ENCODE peak calls at places on chromosome 7, in five cellular contexts. B, M, L, E and F are unnamed samples.

GRCh38 chr7:134741901-134742635 is 37.4 kb upstream of the CALD1 start:
- DNase-seq in M (no peak), L (no peak), E (no peak), B (peak; percentile 42), F (no peak)

GRCh38 chr7:64945776-64946175 is 42.7 kb downstream of the ZNF273 start:
- DNase-seq in L (no peak), E (no peak), M (no peak), B (no peak), F (no peak)

GRCh38 chr7:8133955-8134733 is 127.8 kb downstream of the ICA1 start:
- DNase-seq in M (no peak), L (no peak), E (no peak), B (no peak), F (no peak)

GRCh38 chr7:132998763-132999162 is 83.1 kb downstream of the CHCHD3 start:
- DNase-seq in L (no peak), M (no peak), B (no peak), E (no peak), F (no peak)

GRCh38 chr7:5653661-5654060 is 127.8 kb downstream of the RNF216 start:
- DNase-seq in L (no peak), B (no peak), M (no peak), E (no peak), F (no peak)

GRCh38 chr7:66921918-66922486 is 977 bp downstream of the TMEM248 start:
- DNase-seq in E (no peak), B (peak; percentile 23), M (no peak), L (peak; percentile 38), F (no peak)

GRCh38 chr7:121745856-121746255 is 127.1 kb upstream of the PTPRZ1 start:
- DNase-seq in B (no peak), E (no peak), M (no peak), L (no peak), F (no peak)

GRCh38 chr7:2172311-2173183 is 60.2 kb downstream of the MAD1L1 start:
- DNase-seq in L (no peak), E (peak; percentile 96), B (peak; percentile 94), M (no peak), F (peak; percentile 87)

GRCh38 chr7:111587715-111588433 is 25.6 kb upstream of the IMMP2L start:
- DNase-seq in L (no peak), B (peak; percentile 64), E (no peak), M (no peak), F (no peak)

GRCh38 chr7:115968166-115968565 is 62.4 kb downstream of the TFEC start:
- DNase-seq in L (no peak), B (no peak), M (no peak), E (no peak), F (no peak)

GRCh38 chr7:28579571-28579970 is 167.3 kb downstream of the CREB5 start:
- DNase-seq in M (no peak), B (no peak), E (no peak), L (no peak), F (no peak)

GRCh38 chr7:144835166-144835611 is 664 bp downstream of the TPK1 start:
- DNase-seq in L (peak; percentile 13), M (peak; percentile 45), E (peak; percentile 62), B (peak; percentile 68), F (no peak)

GRCh38 chr7:154690411-154690810 is 312.5 kb downstream of the PAXIP1 start:
- DNase-seq in L (no peak), E (no peak), M (no peak), B (no peak), F (no peak)

GRCh38 chr7:134593530-134594392 is 44.9 kb downstream of the AKR1B15 start:
- DNase-seq in B (peak; percentile 95), L (no peak), E (no peak), M (peak; percentile 77), F (no peak)

GRCh38 chr7:151689196-151689971 is 169.7 kb upstream of the RHEB start:
- DNase-seq in M (no peak), E (peak; percentile 83), L (no peak), B (no peak), F (peak; percentile 68)

GRCh38 chr7:131509087-131509486 is 47.3 kb downstream of the PODXL start:
- DNase-seq in E (no peak), L (no peak), B (no peak), M (no peak), F (no peak)

GRCh38 chr7:92228100-92228499 is 17.6 kb downstream of the KRIT1 start:
- DNase-seq in L (no peak), B (peak; percentile 44), M (no peak), E (no peak), F (no peak)

GRCh38 chr7:41292457-41292856 is 410.4 kb downstream of the INHBA start:
- DNase-seq in B (no peak), L (no peak), M (no peak), E (no peak), F (no peak)

GRCh38 chr7:31488562-31489203 is 25.2 kb upstream of the ITPRID1 start:
- DNase-seq in M (peak; percentile 24), B (peak; percentile 16), L (peak; percentile 22), E (no peak), F (no peak)

GRCh38 chr7:15558747-15559146 is 3.1 kb downstream of the AGMO start:
- DNase-seq in L (no peak), B (peak; percentile 54), E (no peak), M (peak; percentile 37), F (no peak)

GRCh38 chr7:7764515-7765138 is 46.2 kb upstream of the RPA3 start:
- DNase-seq in B (no peak), E (no peak), L (no peak), M (no peak), F (peak; percentile 14)

GRCh38 chr7:132298782-132299181 is 277.5 kb downstream of the PLXNA4 start:
- DNase-seq in M (no peak), E (no peak), L (no peak), B (peak; percentile 21), F (no peak)

GRCh38 chr7:126495739-126496138 is 757.0 kb downstream of the GRM8 start:
- DNase-seq in E (no peak), M (no peak), L (no peak), B (no peak), F (no peak)

GRCh38 chr7:4279210-4279609 is 402.9 kb upstream of the FOXK1 start:
- DNase-seq in E (no peak), L (no peak), B (no peak), M (no peak), F (no peak)

GRCh38 chr7:7438851-7439250 is 96.8 kb downstream of the COL28A1 start:
- DNase-seq in L (no peak), M (no peak), E (peak; percentile 50), B (peak; percentile 99), F (no peak)

GRCh38 chr7:70477051-70478010 is 654.6 kb upstream of the GALNT17 start:
- DNase-seq in B (peak; percentile 6), M (no peak), L (no peak), E (no peak), F (no peak)

GRCh38 chr7:102050864-102051460 is 233.5 kb downstream of the CUX1 start:
- DNase-seq in M (no peak), E (no peak), B (no peak), L (no peak), F (no peak)

GRCh38 chr7:5354460-5355279 is 69.0 kb downstream of the TNRC18 start:
- DNase-seq in B (peak; percentile 63), L (no peak), E (no peak), M (no peak), F (no peak)

GRCh38 chr7:27277628-27278027 is 35.0 kb downstream of the EVX1 start:
- DNase-seq in B (peak; percentile 62), L (no peak), M (no peak), E (no peak), F (no peak)

GRCh38 chr7:154568346-154568745 is 434.6 kb downstream of the PAXIP1 start:
- DNase-seq in B (no peak), M (no peak), L (no peak), E (no peak), F (no peak)

GRCh38 chr7:117673367-117673766 is 193.5 kb downstream of the CFTR start:
- DNase-seq in E (peak; percentile 82), M (no peak), L (no peak), B (no peak), F (peak; percentile 91)

GRCh38 chr7:75039166-75039565 is 34.4 kb downstream of the RCC1L start:
- DNase-seq in M (no peak), L (no peak), E (no peak), B (peak; percentile 32), F (no peak)

GRCh38 chr7:47143344-47143743 is 438.6 kb downstream of the TNS3 start:
- DNase-seq in E (no peak), M (no peak), B (peak; percentile 80), L (no peak), F (no peak)